ENCODE peak calls at places on chromosomes 11 and 22, in five cellular contexts. N, S, G, Z and I are unnamed samples.

GRCh38 chr22:46070215-46070721 is 80.1 kb upstream of the PPARA start:
- DNase-seq in N (no peak), S (no peak), G (peak), Z (no peak), I (no peak)

GRCh38 chr11:65491163-65491465 is 7.7 kb upstream of the MALAT1 start:
- DNase-seq in N (no peak), S (no peak), G (no peak), Z (no peak), I (no peak)

GRCh38 chr22:22452211-22452610 is 56.3 kb downstream of the ZNF280B start:
- DNase-seq in N (no peak), S (no peak), G (no peak), Z (no peak), I (no peak)

GRCh38 chr11:47915407-47916137 is 64.8 kb upstream of the PTPRJ start:
- DNase-seq in N (no peak), S (no peak), G (peak), Z (no peak), I (no peak)

GRCh38 chr11:124766156-124766555 is 4.1 kb upstream of the ESAM start:
- DNase-seq in N (no peak), S (no peak), G (no peak), Z (no peak), I (no peak)

GRCh38 chr22:39117585-39118191 is 20.6 kb downstream of the APOBEC3H start:
- DNase-seq in N (peak), S (peak), G (peak), Z (no peak), I (no peak)

GRCh38 chr11:133934599-133935550 is 21.9 kb downstream of the IGSF9B start:
- DNase-seq in N (no peak), S (no peak), G (peak), Z (no peak), I (no peak)

GRCh38 chr22:37419370-37419915 is 7.8 kb downstream of the ELFN2 start:
- DNase-seq in N (no peak), S (no peak), G (no peak), Z (no peak), I (no peak)

GRCh38 chr22:25081409-25081824 is 118.2 kb upstream of the CRYBB3 start:
- DNase-seq in N (no peak), S (peak), G (peak), Z (peak), I (no peak)

GRCh38 chr11:35211952-35212351 is 73.0 kb downstream of the CD44 start:
- DNase-seq in N (no peak), S (no peak), G (no peak), Z (no peak), I (no peak)

GRCh38 chr11:111762981-111763643 is 3.1 kb downstream of the PPP2R1B start:
- DNase-seq in N (no peak), S (no peak), G (no peak), Z (peak), I (no peak)

GRCh38 chr22:48752451-48753380 is 1075.0 kb downstream of the BRD1 start:
- DNase-seq in N (no peak), S (no peak), G (no peak), Z (no peak), I (no peak)

GRCh38 chr11:8694137-8694536 is 11.5 kb downstream of the RPL27A start:
- DNase-seq in N (no peak), S (no peak), G (no peak), Z (peak), I (no peak)

GRCh38 chr11:27545946-27546345 is 39.4 kb upstream of the LIN7C start:
- DNase-seq in N (no peak), S (no peak), G (no peak), Z (peak), I (no peak)

GRCh38 chr22:42743501-42743991 is 22.9 kb upstream of the A4GALT start:
- DNase-seq in N (no peak), S (no peak), G (no peak), Z (no peak), I (no peak)

GRCh38 chr11:94171693-94172440 is 43.2 kb downstream of the PANX1 start:
- DNase-seq in N (no peak), S (no peak), G (peak), Z (no peak), I (no peak)

GRCh38 chr22:26308467-26308866 is 120.6 kb upstream of the ASPHD2 start:
- DNase-seq in N (no peak), S (no peak), G (no peak), Z (no peak), I (no peak)

GRCh38 chr22:24066260-24066659 is 55.2 kb downstream of the CABIN1 start:
- DNase-seq in N (no peak), S (no peak), G (no peak), Z (no peak), I (no peak)

GRCh38 chr22:24157783-24158170 is 23.5 kb upstream of the SUSD2 start:
- DNase-seq in N (no peak), S (no peak), G (no peak), Z (no peak), I (no peak)

GRCh38 chr22:49253656-49254055 is 574.0 kb downstream of the BRD1 start:
- DNase-seq in N (no peak), S (no peak), G (no peak), Z (no peak), I (no peak)

GRCh38 chr11:84594602-84595001 is 1032.5 kb downstream of the DLG2 start:
- DNase-seq in N (no peak), S (no peak), G (no peak), Z (no peak), I (no peak)